ENCODE peak calls at places on chromosomes 1 and 21, in eight cellular contexts. I is adipocyte, N is aorta, M is IMR-90, Z is colonic mucosa, R is right cardiac atrium, W is mesenchymal stem cell, J is body of pancreas. B is an unnamed sample.

GRCh38 chr1:187245201-187245600 is 416.5 kb downstream of the PLA2G4A start:
- DNase-seq in I (no peak), W (no peak), J (no peak), N (no peak), M (no peak), R (no peak), Z (no peak), B (no peak)

GRCh38 chr21:40487406-40487805 is 359.6 kb downstream of the DSCAM start:
- DNase-seq in N (no peak), M (no peak), J (no peak), W (no peak), Z (no peak), I (no peak), R (no peak), B (no peak)

GRCh38 chr1:3063379-3064295 is 5.4 kb upstream of the PRDM16 start:
- DNase-seq in N (peak; percentile 54), M (no peak), J (no peak), I (no peak), Z (no peak), W (no peak), R (peak; percentile 41), B (no peak)

GRCh38 chr21:27695246-27695645 is 728.4 kb upstream of the ADAMTS5 start:
- DNase-seq in M (no peak), J (no peak), I (no peak), R (no peak), W (no peak), N (no peak), Z (no peak), B (no peak)

GRCh38 chr21:28118570-28118969 is 874.1 kb downstream of the LTN1 start:
- DNase-seq in N (no peak), M (no peak), W (no peak), J (no peak), R (no peak), Z (no peak), I (no peak), B (no peak)

GRCh38 chr21:31895069-31895851 is 22.4 kb downstream of the HUNK start:
- DNase-seq in J (no peak), N (no peak), W (peak; percentile 37), Z (no peak), R (no peak), I (no peak), M (peak; percentile 34), B (no peak)

GRCh38 chr1:223726380-223727001 is 14.2 kb downstream of the CAPN2 start:
- DNase-seq in N (peak; percentile 89), R (peak; percentile 87), Z (peak; percentile 79), M (peak; percentile 98), W (peak; percentile 98), J (peak; percentile 50), I (peak; percentile 94), B (peak; percentile 77)

GRCh38 chr1:154551474-154551873 is 7.0 kb downstream of the UBE2Q1 start:
- DNase-seq in W (no peak), M (no peak), R (no peak), Z (peak; percentile 29), J (no peak), N (no peak), I (no peak), B (no peak)

GRCh38 chr1:202158810-202159533 is 1.4 kb downstream of the PTPN7 start:
- DNase-seq in W (no peak), Z (no peak), R (no peak), I (no peak), M (no peak), N (no peak), J (no peak), B (no peak)

GRCh38 chr1:181531441-181531840 is 48.1 kb downstream of the CACNA1E start:
- DNase-seq in M (no peak), N (no peak), J (no peak), W (no peak), Z (no peak), I (no peak), R (no peak), B (no peak)

GRCh38 chr1:58000821-58001220 is 545.7 kb downstream of the OMA1 start:
- DNase-seq in W (no peak), Z (no peak), M (no peak), I (no peak), N (no peak), J (no peak), R (no peak), B (no peak)

GRCh38 chr1:246081138-246081702 is 425.9 kb downstream of the SMYD3 start:
- DNase-seq in Z (no peak), I (no peak), N (no peak), J (no peak), W (no peak), M (no peak), R (no peak), B (no peak)

GRCh38 chr21:42499430-42500106 is 3.5 kb upstream of the RSPH1 start:
- DNase-seq in J (no peak), N (no peak), M (no peak), R (no peak), W (no peak), I (no peak), Z (peak; percentile 16), B (peak; percentile 33)

GRCh38 chr21:37159949-37160348 is 86.9 kb downstream of the TTC3 start:
- DNase-seq in M (no peak), W (no peak), N (no peak), R (no peak), J (no peak), I (no peak), Z (no peak), B (no peak)

GRCh38 chr1:153490272-153491051 is 30.0 kb upstream of the S100A7 start:
- DNase-seq in I (peak; percentile 91), J (peak; percentile 57), Z (peak; percentile 79), N (peak; percentile 81), M (peak; percentile 97), W (peak; percentile 58), R (peak; percentile 83), B (peak; percentile 33)

GRCh38 chr1:27400963-27401341 is 8.5 kb downstream of the GPR3 start:
- DNase-seq in R (no peak), Z (no peak), I (no peak), N (no peak), M (no peak), W (no peak), J (no peak), B (no peak)

GRCh38 chr1:27403931-27404330 is 11.5 kb downstream of the GPR3 start:
- DNase-seq in Z (no peak), W (no peak), J (no peak), N (no peak), M (no peak), R (no peak), I (no peak), B (no peak)

GRCh38 chr1:27400035-27400962 is 7.9 kb downstream of the GPR3 start:
- DNase-seq in J (no peak), N (no peak), I (no peak), Z (no peak), M (no peak), W (no peak), R (no peak), B (no peak)

GRCh38 chr1:27403065-27403726 is 10.8 kb downstream of the GPR3 start:
- DNase-seq in N (peak; percentile 89), J (peak; percentile 28), R (peak; percentile 82), Z (peak; percentile 53), W (peak; percentile 67), I (peak; percentile 42), M (peak; percentile 42), B (peak; percentile 26)

DNA sequence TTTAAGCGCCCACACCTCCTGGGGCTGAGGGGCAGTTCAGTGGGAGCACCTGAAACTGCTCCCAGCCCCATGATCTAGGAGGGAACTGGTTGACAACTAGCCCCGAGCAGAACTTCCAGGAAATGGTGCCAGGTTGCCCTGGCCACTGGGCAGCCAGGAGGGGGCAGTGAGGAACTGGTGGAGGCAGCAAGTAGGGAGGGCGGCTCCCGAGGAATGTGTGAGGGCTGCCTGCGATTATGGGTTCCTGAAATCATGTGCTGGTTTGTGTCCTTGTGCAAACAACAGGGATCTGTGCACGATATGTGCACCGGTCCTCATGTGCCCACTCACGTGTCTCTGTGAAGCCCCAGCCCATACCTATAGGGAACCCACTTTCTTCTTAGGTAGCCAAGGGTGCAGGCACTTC is 9.9 kb downstream of the GPR3 start:
- DNase-seq in W (peak; percentile 55), N (peak; percentile 92), M (peak; percentile 55), J (peak; percentile 79), Z (peak; percentile 83), R (peak; percentile 76), I (peak; percentile 72), B (no peak)
- H3K4me1 ChIP-seq in W (peaks cover 51% of the 10 kb centered on the region), N (no peaks in the 10 kb centered on the region), M (peaks cover 19% of the 10 kb centered on the region), J (peaks cover 10% of the 10 kb centered on the region), Z (no peaks in the 10 kb centered on the region), R (peaks cover 34% of the 10 kb centered on the region), I (peaks cover 73% of the 10 kb centered on the region), B (no peaks in the 10 kb centered on the region)

DNA sequence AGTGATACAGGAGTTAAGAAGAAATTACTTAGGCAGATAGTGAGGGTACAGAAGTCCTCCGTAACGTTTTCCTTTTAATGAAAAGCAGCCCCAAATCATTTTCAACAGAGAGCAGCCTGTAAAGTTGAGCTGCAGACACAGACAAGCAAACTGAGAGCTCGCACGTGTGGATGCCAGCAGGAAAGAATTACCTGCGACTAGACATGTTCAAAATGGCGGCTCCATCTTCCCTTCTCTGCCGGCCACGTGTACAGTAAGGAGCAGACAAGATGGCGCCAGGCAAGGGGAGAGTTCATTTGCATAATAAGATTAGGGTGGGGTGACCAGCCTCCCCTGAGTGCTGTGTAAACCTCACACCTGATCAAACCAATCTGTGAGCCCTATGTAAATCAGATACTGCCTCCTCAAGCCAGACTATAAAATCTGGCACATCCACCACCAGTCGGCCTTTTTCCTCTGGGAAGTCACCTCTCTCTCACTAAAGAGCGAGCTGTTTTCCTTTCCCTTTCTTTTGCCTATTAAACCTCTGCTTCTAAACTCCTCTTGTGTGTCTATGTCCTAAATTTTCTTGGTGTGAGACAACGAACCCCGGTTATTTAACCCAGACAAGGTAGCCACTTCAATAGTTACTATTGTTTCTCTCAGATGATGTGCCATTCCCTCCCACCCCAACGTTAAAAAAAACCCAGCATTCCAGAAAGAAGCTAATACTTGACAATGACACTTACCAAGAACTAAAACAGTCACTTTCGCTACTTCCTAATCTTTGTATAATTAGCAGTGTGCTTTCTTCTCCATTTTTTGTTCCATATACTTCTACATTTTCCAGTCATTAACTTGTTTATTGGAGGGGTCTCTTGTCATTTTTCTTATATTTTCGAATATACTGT is 27.4 kb downstream of the DUSP10 start:
- DNase-seq in N (no peak), J (no peak), I (no peak), Z (no peak), W (no peak), R (no peak), M (no peak), B (peak; percentile 89)
- H3K4me1 ChIP-seq in N (peaks cover 7% of the 10 kb centered on the region), J (peaks cover 91% of the 10 kb centered on the region), I (peaks cover 39% of the 10 kb centered on the region), Z (peaks cover 6% of the 10 kb centered on the region), W (peaks cover 26% of the 10 kb centered on the region), R (peaks cover 8% of the 10 kb centered on the region), M (peaks cover 49% of the 10 kb centered on the region), B (peaks cover 47% of the 10 kb centered on the region)

GRCh38 chr1:164605254-164606091 is 46.5 kb downstream of the PBX1 start:
- DNase-seq in N (no peak), I (no peak), J (no peak), W (no peak), M (no peak), Z (no peak), R (no peak), B (no peak)
- H3K4me1 ChIP-seq in N (peaks cover 6% of the 10 kb centered on the region), I (peaks cover 44% of the 10 kb centered on the region), J (peaks cover 93% of the 10 kb centered on the region), W (peaks cover 15% of the 10 kb centered on the region), M (peaks cover 17% of the 10 kb centered on the region), Z (peaks cover 7% of the 10 kb centered on the region), R (peaks cover 10% of the 10 kb centered on the region), B (no peaks in the 10 kb centered on the region)

DNA sequence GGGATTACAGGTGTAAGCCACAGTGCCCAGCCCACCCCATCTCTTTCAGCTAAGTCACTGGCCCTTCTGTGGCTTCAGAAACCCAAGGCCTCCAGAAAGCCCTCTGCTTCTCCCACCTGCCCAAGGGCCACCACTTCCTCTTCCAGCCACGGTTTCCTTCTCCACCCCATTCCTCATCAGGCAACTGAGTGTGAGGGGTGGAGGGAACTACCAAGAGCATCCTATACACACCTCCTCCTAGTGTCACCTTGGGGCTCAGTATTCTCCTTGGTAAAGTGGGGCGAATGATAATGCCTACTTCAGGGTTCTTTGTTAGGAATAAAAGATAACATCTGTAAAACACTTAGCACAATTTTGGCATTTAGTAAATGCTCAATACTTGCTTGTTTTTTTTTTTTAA is 30.0 kb downstream of the KNCN start:
- DNase-seq in W (no peak), J (no peak), N (no peak), I (no peak), Z (no peak), M (no peak), R (no peak), B (no peak)
- H3K4me1 ChIP-seq in W (peaks cover 29% of the 10 kb centered on the region), J (peaks cover 24% of the 10 kb centered on the region), N (no peaks in the 10 kb centered on the region), I (peaks cover 36% of the 10 kb centered on the region), Z (no peaks in the 10 kb centered on the region), M (peaks cover 16% of the 10 kb centered on the region), R (peaks cover 5% of the 10 kb centered on the region), B (no peaks in the 10 kb centered on the region)

B was measured in BE2C.